ENCODE peak calls at places on chromosomes 16 and 17, in four cellular contexts. S is OCI-LY7, K is AG04449, P is fibroblast of lung. W is an unnamed sample.

GRCh38 chr17:78759969-78760352 is 22.1 kb downstream of the CYTH1 start:
- DNase-seq in S (peak), K (no peak), P (no peak), W (no peak)

GRCh38 chr16:79272141-79272577 is 328.4 kb downstream of the MAF start:
- DNase-seq in S (no peak), K (no peak), P (no peak), W (no peak)

GRCh38 chr17:21452377-21453143 is 76.4 kb downstream of the KCNJ12 start:
- DNase-seq in S (peak), K (no peak), P (peak), W (no peak)

GRCh38 chr16:10921536-10922327 is 20.5 kb downstream of the DEXI start:
- DNase-seq in S (no peak), K (no peak), P (peak), W (no peak)

GRCh38 chr17:59490259-59490658 is 75.2 kb upstream of the DHX40 start:
- DNase-seq in S (no peak), K (no peak), P (no peak), W (no peak)

GRCh38 chr16:1933097-1933661 is 9.8 kb downstream of the MSRB1 start:
- DNase-seq in S (no peak), K (no peak), P (no peak), W (no peak)

GRCh38 chr16:86074651-86075487 is 175.9 kb downstream of the IRF8 start:
- DNase-seq in S (no peak), K (no peak), P (peak), W (no peak)

GRCh38 chr17:15776871-15777270 is 44.8 kb downstream of the TBC1D26 start:
- DNase-seq in S (no peak), K (no peak), P (no peak), W (no peak)

GRCh38 chr17:39920218-39921210 is 2.1 kb upstream of the GSDMB start:
- DNase-seq in S (no peak), K (no peak), P (no peak), W (peak)

GRCh38 chr17:63537991-63538692 is 12.1 kb upstream of the DCAF7 start:
- DNase-seq in S (no peak), K (no peak), P (no peak), W (no peak)

GRCh38 chr17:3727041-3727440 is 3.3 kb downstream of the HASPIN start:
- DNase-seq in S (peak), K (no peak), P (no peak), W (peak)

GRCh38 chr16:69859105-69859969 is 91.8 kb upstream of the CLEC18A start:
- DNase-seq in S (peak), K (no peak), P (no peak), W (peak)

GRCh38 chr17:32161506-32162365 is 19.4 kb downstream of the RHOT1 start:
- DNase-seq in S (no peak), K (no peak), P (peak), W (no peak)

GRCh38 chr16:4087099-4087885 is 28.9 kb downstream of the ADCY9 start:
- DNase-seq in S (no peak), K (no peak), P (no peak), W (no peak)

GRCh38 chr17:44209786-44210341 is 9.6 kb downstream of the UBTF start:
- DNase-seq in S (no peak), K (no peak), P (no peak), W (peak)

GRCh38 chr17:78044280-78044835 is 84.2 kb downstream of the TMC6 start:
- DNase-seq in S (no peak), K (no peak), P (no peak), W (no peak)

GRCh38 chr17:37051839-37052238 is 103.1 kb downstream of the AATF start:
- DNase-seq in S (no peak), K (no peak), P (no peak), W (no peak)

GRCh38 chr17:43719578-43719977 is 39.0 kb downstream of the SOST start:
- DNase-seq in S (no peak), K (no peak), P (no peak), W (no peak)

GRCh38 chr16:14097182-14097951 is 26.2 kb downstream of the MRTFB start:
- DNase-seq in S (no peak), K (no peak), P (no peak), W (no peak)

GRCh38 chr16:85613609-85614337 is 651 bp downstream of the GSE1 start:
- DNase-seq in S (peak), K (no peak), P (peak), W (peak)

GRCh38 chr16:77306050-77306616 is 106.9 kb downstream of the SYCE1L start:
- DNase-seq in S (no peak), K (no peak), P (no peak), W (no peak)

GRCh38 chr16:79776243-79776884 is 175.8 kb upstream of the MAF start:
- DNase-seq in S (no peak), K (no peak), P (peak), W (no peak)

GRCh38 chr17:41695134-41695661 is 6.5 kb downstream of the EIF1 start:
- DNase-seq in S (no peak), K (no peak), P (no peak), W (no peak)

GRCh38 chr16:80924372-80924978 is 82.2 kb downstream of the CMC2 start:
- DNase-seq in S (peak), K (no peak), P (peak), W (peak)

GRCh38 chr17:4944163-4944553 is 4.1 kb downstream of the RNF167 start:
- DNase-seq in S (peak), K (no peak), P (no peak), W (peak)

GRCh38 chr16:49469930-49470451 is 96.4 kb downstream of the C16orf78 start:
- DNase-seq in S (no peak), K (no peak), P (no peak), W (no peak)

GRCh38 chr16:81401035-81401950 is 43.3 kb upstream of the CMIP start:
- DNase-seq in S (no peak), K (no peak), P (peak), W (no peak)

GRCh38 chr17:9284884-9285283 is 263.6 kb downstream of the NTN1 start:
- DNase-seq in S (no peak), K (no peak), P (no peak), W (no peak)

GRCh38 chr16:29898135-29898534 is 1.2 kb downstream of the SEZ6L2 start:
- DNase-seq in S (no peak), K (no peak), P (no peak), W (no peak)

GRCh38 chr16:3596101-3596861 is 15.1 kb downstream of the SLX4 start:
- DNase-seq in S (no peak), K (no peak), P (no peak), W (no peak)

GRCh38 chr17:16171613-16172012 is 43.7 kb downstream of the NCOR1 start:
- DNase-seq in S (no peak), K (no peak), P (no peak), W (no peak)

GRCh38 chr17:72488542-72489272 is 367.9 kb downstream of the SOX9 start:
- DNase-seq in S (no peak), K (no peak), P (no peak), W (no peak)

GRCh38 chr17:65208753-65209152 is 71.6 kb downstream of the RGS9 start:
- DNase-seq in S (no peak), K (no peak), P (no peak), W (no peak)

GRCh38 chr16:24478401-24478800 is 61.0 kb upstream of the RBBP6 start:
- DNase-seq in S (no peak), K (no peak), P (no peak), W (no peak)

GRCh38 chr16:66520406-66521194 is 29.3 kb downstream of the TK2 start:
- DNase-seq in S (peak), K (no peak), P (no peak), W (no peak)

GRCh38 chr17:17305282-17305801 is 2.2 kb downstream of the NT5M start:
- DNase-seq in S (peak), K (no peak), P (no peak), W (peak)

GRCh38 chr16:49890876-49891275 is 35.0 kb upstream of the ZNF423 start:
- DNase-seq in S (peak), K (no peak), P (no peak), W (no peak)

GRCh38 chr16:74052006-74052405 is 244.6 kb upstream of the PSMD7 start:
- DNase-seq in S (no peak), K (no peak), P (no peak), W (no peak)

GRCh38 chr16:11254913-11255736 is 879 bp downstream of the SOCS1 start:
- DNase-seq in S (peak), K (no peak), P (peak), W (peak)

GRCh38 chr16:64445245-64445644 is 676.6 kb downstream of the CDH11 start:
- DNase-seq in S (no peak), K (no peak), P (no peak), W (no peak)
- TF ChIP-seq CTCF in S (no peak), K (no peak), P (no peak), W (no peak)

DNA sequence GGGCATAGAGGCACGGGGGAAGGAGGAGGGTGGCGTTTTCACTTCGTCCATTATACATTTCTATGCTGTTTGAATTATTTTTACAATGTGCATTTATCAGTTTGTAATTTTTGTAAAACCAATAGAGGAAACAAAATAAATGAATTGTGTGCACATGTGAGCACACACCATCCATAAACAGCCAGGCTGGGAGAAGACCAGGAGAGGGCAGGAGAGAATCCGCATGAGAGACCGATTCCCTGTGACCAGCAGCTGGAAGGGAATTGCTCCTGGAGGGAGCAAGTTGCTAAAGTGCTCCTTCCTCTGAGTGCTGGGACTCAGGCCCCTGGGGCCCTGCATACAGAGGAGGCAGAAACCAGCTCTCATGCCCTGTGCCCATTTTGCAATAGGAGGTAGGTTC is 126.0 kb downstream of the ABCC12 start:
- DNase-seq in S (no peak), K (no peak), P (no peak), W (no peak)
- TF ChIP-seq CTCF in S (no peak), K (peak), P (no peak), W (no peak)

GRCh38 chr16:83935005-83935857 is 17.8 kb upstream of the OSGIN1 start:
- DNase-seq in S (no peak), K (no peak), P (no peak), W (no peak)
- TF ChIP-seq CTCF in S (no peak), K (no peak), P (no peak), W (no peak)

GRCh38 chr16:56311208-56312027 is 113.9 kb downstream of the AMFR start:
- DNase-seq in S (peak), K (no peak), P (no peak), W (no peak)
- TF ChIP-seq CTCF in S (peak), K (no peak), P (no peak), W (no peak)

DNA sequence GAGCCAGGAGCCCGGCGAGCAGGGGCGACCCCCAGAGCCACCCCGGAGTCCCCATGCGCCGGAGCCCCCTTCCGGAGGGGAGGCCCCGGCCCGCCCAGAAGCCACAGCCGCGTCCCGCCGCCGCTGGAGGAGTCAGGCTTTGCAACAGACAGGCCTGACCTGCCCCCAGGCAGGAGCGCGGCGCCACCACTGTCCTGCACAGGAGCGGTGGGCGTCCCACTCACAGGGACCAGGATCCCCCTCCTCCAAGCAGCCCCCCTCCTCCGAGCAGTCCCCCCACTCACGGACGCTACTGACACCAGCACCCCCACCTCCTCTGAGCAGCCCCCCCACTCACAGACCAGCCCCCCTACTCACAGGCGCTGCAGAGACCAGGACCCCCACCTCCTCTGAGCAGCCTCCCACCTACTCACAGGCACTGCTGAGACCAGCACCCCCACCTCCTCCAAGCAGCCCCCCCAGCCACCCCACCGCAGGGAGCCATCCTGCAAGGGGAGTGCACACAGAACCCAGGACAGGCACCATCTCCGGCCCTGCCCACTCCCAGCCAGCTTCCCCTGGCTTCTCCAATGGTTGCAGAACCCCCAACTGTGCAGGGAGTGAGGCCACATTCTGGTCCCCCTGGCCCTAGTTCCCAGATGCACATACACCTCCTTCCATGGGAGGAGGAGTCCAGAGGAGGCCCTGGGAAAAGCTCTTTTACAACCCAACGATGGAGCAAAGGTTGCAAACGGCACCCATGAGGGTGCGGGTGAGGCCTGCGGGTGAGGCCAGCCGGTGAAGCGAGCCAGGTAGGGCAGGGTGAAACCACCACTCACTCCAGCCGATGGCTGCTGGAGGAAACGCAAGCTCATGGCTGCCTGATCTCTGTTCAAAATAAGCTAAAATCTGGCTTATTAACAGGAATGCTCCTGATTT is 69.9 kb downstream of the ABR start:
- DNase-seq in S (no peak), K (no peak), P (no peak), W (no peak)
- TF ChIP-seq CTCF in S (peak), K (no peak), P (no peak), W (no peak)

GRCh38 chr16:51376080-51376479 is 225.0 kb upstream of the SALL1 start:
- DNase-seq in S (no peak), K (no peak), P (no peak), W (no peak)
- TF ChIP-seq CTCF in S (peak), K (no peak), P (no peak), W (no peak)

DNA sequence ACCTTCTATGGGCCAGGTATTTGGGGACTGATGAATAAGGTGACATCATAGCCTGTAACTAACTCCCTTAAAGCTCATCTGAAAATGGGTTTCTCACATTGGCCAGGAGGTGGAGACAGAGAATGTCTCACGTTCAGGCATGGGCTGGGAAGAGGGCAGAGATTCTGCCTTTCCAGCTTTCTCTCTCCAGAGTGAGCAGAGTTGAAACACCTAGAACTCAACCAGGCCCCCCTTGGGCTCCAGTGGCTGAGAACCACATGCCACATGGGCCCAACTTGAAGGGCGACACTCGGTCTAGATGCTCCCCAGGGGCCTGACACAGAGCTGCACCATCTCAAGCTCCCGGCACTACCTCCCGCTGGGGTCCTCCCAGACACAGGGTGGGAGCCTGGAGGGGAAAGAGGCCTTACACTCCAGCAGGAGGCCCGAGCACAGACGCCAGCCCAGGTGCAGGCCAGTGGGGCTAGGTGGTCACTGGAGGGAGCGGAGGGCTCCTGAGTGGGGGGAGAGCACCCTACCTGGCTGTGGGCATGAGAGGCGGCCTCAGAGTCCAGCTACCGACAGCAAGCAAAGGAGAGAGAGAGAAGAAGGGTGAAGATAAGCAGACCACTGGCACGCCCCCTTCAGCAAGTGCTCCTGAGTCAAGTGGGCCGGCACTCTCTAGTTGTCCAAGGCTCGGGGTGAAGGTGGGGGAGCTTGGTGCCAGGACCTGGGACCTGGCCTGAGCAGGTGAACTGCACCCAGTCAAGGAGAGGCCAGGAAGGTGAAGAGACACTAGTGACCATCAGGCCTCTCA is 55.9 kb downstream of the MYO18A start:
- DNase-seq in S (peak), K (no peak), P (peak), W (peak)
- TF ChIP-seq CTCF in S (peak), K (peak), P (peak), W (peak)

DNA sequence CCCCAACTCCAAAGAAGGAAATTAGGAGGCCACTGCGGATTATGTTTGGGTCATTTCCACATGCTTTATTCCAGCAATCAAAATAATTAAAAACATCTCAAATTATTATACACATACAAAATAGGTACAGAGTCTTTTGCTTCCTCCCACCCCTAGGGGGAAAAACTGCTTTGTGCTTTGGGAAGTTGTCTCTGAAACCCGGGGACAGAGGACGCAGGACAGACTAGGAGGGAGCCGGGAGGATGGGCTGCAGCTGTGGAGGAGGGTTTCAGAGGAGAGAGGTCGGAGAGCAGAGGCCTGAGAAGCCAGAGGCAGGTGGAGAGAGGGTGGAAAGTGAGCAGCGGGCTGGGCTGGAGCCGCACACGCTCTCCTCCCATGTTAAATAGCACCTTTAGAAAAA is 17.4 kb downstream of the COL1A1 start:
- DNase-seq in S (no peak), K (no peak), P (no peak), W (no peak)
- TF ChIP-seq CTCF in S (peak), K (peak), P (peak), W (no peak)